ENCODE peak calls at places on chromosomes 4 and X, in five cellular contexts. Q is epithelial cell of esophagus; G is stimulated activated CD8-positive, alpha-beta memory T cell treated with anti-CD3 and anti-CD28 coated beads, Interleukin-15, amount 100 ng/mL, for 4 hours; E is psoas muscle; Y is GM04503. J is an unnamed sample.

GRCh38 chr4:41219421-41219950 is 5.1 kb upstream of the APBB2 start:
- DNase-seq in Y (no peak), E (no peak), G (no peak), Q (no peak), J (no peak)

GRCh38 chrX:40132751-40133150 is 35.0 kb upstream of the BCOR start:
- DNase-seq in E (peak; percentile 88), Y (no peak), G (no peak), Q (peak; percentile 79), J (no peak)

GRCh38 chr4:165754664-165755063 is 118.4 kb upstream of the TLL1 start:
- DNase-seq in Y (no peak), G (no peak), E (no peak), Q (no peak), J (no peak)

GRCh38 chrX:18996536-18996935 is 12.6 kb upstream of the PHKA2 start:
- DNase-seq in Q (no peak), E (no peak), G (no peak), Y (no peak), J (no peak)

GRCh38 chrX:16517206-16517605 is 132.8 kb upstream of the S100G start:
- DNase-seq in E (no peak), Q (no peak), Y (no peak), G (no peak), J (no peak)

GRCh38 chr4:66972087-66972486 is 573.2 kb downstream of the CENPC start:
- DNase-seq in Y (no peak), E (no peak), Q (no peak), G (no peak), J (no peak)

GRCh38 chrX:141468940-141469339 is 115.6 kb downstream of the SPANXA1 start:
- DNase-seq in E (no peak), G (no peak), Y (peak; percentile 74), Q (peak; percentile 49), J (peak; percentile 23)

GRCh38 chr4:177272007-177272406 is 37.7 kb upstream of the NEIL3 start:
- DNase-seq in Q (no peak), Y (no peak), G (no peak), E (no peak), J (no peak)

GRCh38 chr4:53928825-53929224 is 135.6 kb downstream of the CHIC2 start:
- DNase-seq in Q (peak; percentile 70), Y (no peak), G (no peak), E (no peak), J (no peak)

GRCh38 chrX:16826207-16826606 is 39.9 kb downstream of the TXLNG start:
- DNase-seq in Y (no peak), G (no peak), E (no peak), Q (peak; percentile 48), J (no peak)

GRCh38 chr4:174181827-174182226 is 101.6 kb downstream of the FBXO8 start:
- DNase-seq in Y (no peak), E (no peak), G (no peak), Q (no peak), J (no peak)

GRCh38 chr4:26084414-26084813 is 170.4 kb downstream of the SMIM20 start:
- DNase-seq in Y (no peak), G (no peak), Q (no peak), E (no peak), J (no peak)

GRCh38 chr4:87492617-87493016 is 36.6 kb downstream of the SPARCL1 start:
- DNase-seq in Q (no peak), G (no peak), E (no peak), Y (no peak), J (no peak)

GRCh38 chr4:184335520-184335919 is 117.8 kb upstream of the ENPP6 start:
- DNase-seq in Q (no peak), G (no peak), E (no peak), Y (no peak), J (no peak)

GRCh38 chr4:95522682-95523410 is 25.9 kb downstream of the UNC5C start:
- DNase-seq in Y (no peak), G (no peak), E (no peak), Q (no peak), J (no peak)

GRCh38 chrX:100373673-100374072 is 36.4 kb downstream of the PCDH19 start:
- DNase-seq in Q (no peak), G (no peak), Y (no peak), E (no peak), J (no peak)

GRCh38 chr4:166924456-166924855 is 309.8 kb downstream of the SPOCK3 start:
- DNase-seq in Y (no peak), E (no peak), G (no peak), Q (peak; percentile 78), J (no peak)

GRCh38 chrX:77668391-77669237 is 117.4 kb downstream of the ATRX start:
- DNase-seq in G (no peak), E (no peak), Q (peak; percentile 59), Y (peak; percentile 2), J (no peak)

GRCh38 chr4:766559-767283 is 59.2 kb downstream of the CPLX1 start:
- DNase-seq in Q (peak; percentile 35), E (peak; percentile 39), G (no peak), Y (no peak), J (no peak)

GRCh38 chr4:24979554-24979953 is 51.2 kb downstream of the LGI2 start:
- DNase-seq in Q (no peak), E (peak; percentile 65), G (no peak), Y (no peak), J (no peak)

GRCh38 chr4:176492648-176493302 is 173.0 kb downstream of the SPCS3 start:
- DNase-seq in Y (no peak), G (no peak), Q (no peak), E (no peak), J (no peak)